ENCODE peak calls at places on chromosome 7, in four cellular contexts. Y, S, F and U are unnamed samples.

GRCh38 chr7:43764039-43764789 is 5.7 kb downstream of the BLVRA start:
- DNase-seq in S (peak; percentile 67), F (no peak), Y (peak; percentile 86), U (peak; percentile 73)

GRCh38 chr7:138030679-138031351 is 28.9 kb upstream of the CREB3L2 start:
- DNase-seq in F (no peak), S (no peak), Y (no peak), U (no peak)

GRCh38 chr7:140661124-140661523 is 11.6 kb upstream of the ADCK2 start:
- DNase-seq in S (no peak), Y (no peak), F (peak; percentile 31), U (no peak)

GRCh38 chr7:27198138-27198841 is 1.6 kb downstream of the HOXA13 start:
- DNase-seq in F (no peak), S (no peak), Y (no peak), U (no peak)

GRCh38 chr7:11988186-11988585 is 156.2 kb upstream of the THSD7A start:
- DNase-seq in F (no peak), S (no peak), Y (no peak), U (no peak)

GRCh38 chr7:519429-519973 is at the start of gene PDGFA:
- DNase-seq in Y (no peak), F (peak; percentile 39), S (no peak), U (peak; percentile 43)

GRCh38 chr7:108164342-108164741 is 34.2 kb upstream of the LAMB4 start:
- DNase-seq in Y (no peak), F (no peak), S (no peak), U (no peak)

GRCh38 chr7:132226046-132226590 is 350.2 kb downstream of the PLXNA4 start:
- DNase-seq in F (no peak), Y (no peak), S (no peak), U (no peak)

GRCh38 chr7:22444181-22444966 is 55.6 kb downstream of the STEAP1B start:
- DNase-seq in S (peak; percentile 66), F (no peak), Y (no peak), U (peak; percentile 67)

GRCh38 chr7:87886875-87887274 is 10.6 kb downstream of the DBF4 start:
- DNase-seq in S (no peak), F (peak; percentile 56), Y (no peak), U (no peak)

GRCh38 chr7:152178405-152179058 is 153.1 kb downstream of the GALNT11 start:
- DNase-seq in S (no peak), Y (no peak), F (no peak), U (no peak)

GRCh38 chr7:311131-311680 is 21.2 kb downstream of the FOXL3 start:
- DNase-seq in F (no peak), Y (peak; percentile 42), S (no peak), U (no peak)

GRCh38 chr7:142632291-142633134 is 116.8 kb upstream of the PRSS1 start:
- DNase-seq in Y (peak; percentile 51), F (peak; percentile 60), S (peak; percentile 23), U (peak; percentile 70)

GRCh38 chr7:120023494-120024167 is 249.3 kb upstream of the KCND2 start:
- DNase-seq in Y (no peak), F (peak; percentile 85), S (no peak), U (no peak)

GRCh38 chr7:124089621-124090020 is 56.8 kb upstream of the TMEM229A start:
- DNase-seq in F (no peak), S (no peak), Y (no peak), U (no peak)

GRCh38 chr7:133053321-133053891 is 28.5 kb downstream of the CHCHD3 start:
- DNase-seq in S (no peak), F (peak; percentile 97), Y (no peak), U (peak; percentile 10)

GRCh38 chr7:72335561-72336381 is 76.4 kb downstream of the CALN1 start:
- DNase-seq in F (no peak), Y (no peak), S (no peak), U (no peak)

GRCh38 chr7:105887569-105888199 is 11.3 kb upstream of the ATXN7L1 start:
- DNase-seq in Y (no peak), F (no peak), S (no peak), U (peak; percentile 58)

GRCh38 chr7:43487731-43488073 is 95.2 kb upstream of the STK17A start:
- DNase-seq in S (no peak), F (no peak), Y (no peak), U (no peak)

GRCh38 chr7:7100432-7100849 is 81.9 kb upstream of the C1GALT1 start:
- DNase-seq in S (peak; percentile 54), Y (no peak), F (no peak), U (no peak)

GRCh38 chr7:43033369-43033768 is 79.1 kb upstream of the HECW1 start:
- DNase-seq in F (no peak), S (no peak), Y (no peak), U (no peak)

GRCh38 chr7:33645096-33645495 is 260.2 kb upstream of the BMPER start:
- DNase-seq in Y (no peak), S (no peak), F (no peak), U (no peak)

GRCh38 chr7:91239772-91240171 is 24.5 kb upstream of the FZD1 start:
- DNase-seq in Y (no peak), F (no peak), S (no peak), U (no peak)

GRCh38 chr7:53812135-53812534 is 730.0 kb upstream of the VSTM2A start:
- DNase-seq in S (no peak), F (no peak), Y (no peak), U (no peak)

GRCh38 chr7:23570592-23571200 is 26.5 kb upstream of the CCDC126 start:
- DNase-seq in Y (peak; percentile 65), F (peak; percentile 76), S (peak; percentile 41), U (peak; percentile 77)

GRCh38 chr7:39609084-39609461 is 14.3 kb upstream of the RALA start:
- DNase-seq in Y (no peak), S (no peak), F (peak; percentile 83), U (no peak)

GRCh38 chr7:55964802-55965470 is 551 bp downstream of the NIPSNAP2 start:
- DNase-seq in F (peak; percentile 19), Y (peak; percentile 91), S (peak; percentile 44), U (peak; percentile 91)

GRCh38 chr7:44106311-44107065 is 2.3 kb downstream of the AEBP1 start:
- DNase-seq in S (no peak), Y (no peak), F (no peak), U (peak; percentile 14)

GRCh38 chr7:69598081-69598486 is at the start of gene AUTS2:
- DNase-seq in F (peak; percentile 43), S (peak; percentile 89), Y (peak; percentile 85), U (peak; percentile 75)

GRCh38 chr7:11760372-11760771 is 71.6 kb downstream of the THSD7A start:
- DNase-seq in S (no peak), F (no peak), Y (no peak), U (no peak)

GRCh38 chr7:127890726-127891125 is 140.5 kb downstream of the LRRC4 start:
- DNase-seq in Y (no peak), S (no peak), F (no peak), U (no peak)

GRCh38 chr7:101563933-101564777 is 64.9 kb downstream of the MYL10 start:
- DNase-seq in S (no peak), F (no peak), Y (no peak), U (no peak)

GRCh38 chr7:101563198-101563901 is 65.7 kb downstream of the MYL10 start:
- DNase-seq in F (no peak), S (no peak), Y (no peak), U (no peak)

GRCh38 chr7:101565601-101566209 is 63.4 kb downstream of the MYL10 start:
- DNase-seq in F (no peak), S (no peak), Y (no peak), U (no peak)

GRCh38 chr7:101564778-101565211 is 64.3 kb downstream of the MYL10 start:
- DNase-seq in S (no peak), F (no peak), Y (no peak), U (peak; percentile 77)

GRCh38 chr7:101567231-101567630 is 61.9 kb downstream of the MYL10 start:
- DNase-seq in Y (no peak), S (no peak), F (no peak), U (no peak)
- H3K9me3 ChIP-seq in Y (peaks cover 3% of the 10 kb centered on the region), S (peaks cover 20% of the 10 kb centered on the region), F (peaks cover 3% of the 10 kb centered on the region), U (peaks cover under 1% of the 10 kb centered on the region)

DNA sequence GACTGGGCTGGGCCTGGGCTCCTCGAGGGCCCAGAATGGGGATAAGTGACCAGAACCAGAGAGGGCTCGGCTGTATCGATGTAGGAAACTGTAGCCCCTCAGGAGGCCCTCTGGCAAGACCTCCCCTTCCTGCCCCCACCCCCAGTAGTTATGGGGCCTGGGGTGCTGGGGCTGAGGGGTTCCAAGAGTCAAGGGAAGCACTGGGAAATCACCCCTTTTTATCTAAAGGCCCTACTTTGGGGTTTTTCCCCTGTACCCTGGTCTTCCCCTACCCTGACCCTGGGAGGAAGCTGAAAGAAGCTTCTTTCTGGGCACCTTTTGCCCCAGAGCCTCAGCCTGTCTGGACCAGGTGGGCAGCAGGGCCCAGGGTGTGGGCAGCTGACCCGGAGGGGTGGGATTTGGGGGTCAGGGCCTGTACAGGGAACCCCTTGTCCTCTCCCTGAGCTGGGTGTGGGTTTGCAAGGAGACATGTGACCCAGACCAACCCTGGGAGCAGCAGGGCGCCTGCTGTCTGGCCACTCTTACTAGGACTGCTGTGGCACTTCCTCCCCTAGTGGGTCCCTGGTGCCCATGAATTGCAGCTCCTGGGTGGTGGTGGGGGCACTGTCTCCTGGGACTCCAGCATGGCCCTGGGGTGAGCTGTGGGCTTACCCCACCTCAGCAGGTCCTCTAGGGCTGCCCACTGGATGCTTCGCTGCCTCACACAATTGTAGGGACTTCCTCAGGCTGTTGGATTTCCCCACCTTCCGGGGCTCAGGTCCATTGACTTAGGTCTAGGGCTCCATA is 1.5 kb downstream of the IRF5 start:
- DNase-seq in F (no peak), S (no peak), Y (peak; percentile 75), U (peak; percentile 57)
- H3K4me3 ChIP-seq in F (no peak overlapping the region), S (peak overlapping the region; percentile 75), Y (peak overlapping the region; percentile 68), U (no peak overlapping the region)

DNA sequence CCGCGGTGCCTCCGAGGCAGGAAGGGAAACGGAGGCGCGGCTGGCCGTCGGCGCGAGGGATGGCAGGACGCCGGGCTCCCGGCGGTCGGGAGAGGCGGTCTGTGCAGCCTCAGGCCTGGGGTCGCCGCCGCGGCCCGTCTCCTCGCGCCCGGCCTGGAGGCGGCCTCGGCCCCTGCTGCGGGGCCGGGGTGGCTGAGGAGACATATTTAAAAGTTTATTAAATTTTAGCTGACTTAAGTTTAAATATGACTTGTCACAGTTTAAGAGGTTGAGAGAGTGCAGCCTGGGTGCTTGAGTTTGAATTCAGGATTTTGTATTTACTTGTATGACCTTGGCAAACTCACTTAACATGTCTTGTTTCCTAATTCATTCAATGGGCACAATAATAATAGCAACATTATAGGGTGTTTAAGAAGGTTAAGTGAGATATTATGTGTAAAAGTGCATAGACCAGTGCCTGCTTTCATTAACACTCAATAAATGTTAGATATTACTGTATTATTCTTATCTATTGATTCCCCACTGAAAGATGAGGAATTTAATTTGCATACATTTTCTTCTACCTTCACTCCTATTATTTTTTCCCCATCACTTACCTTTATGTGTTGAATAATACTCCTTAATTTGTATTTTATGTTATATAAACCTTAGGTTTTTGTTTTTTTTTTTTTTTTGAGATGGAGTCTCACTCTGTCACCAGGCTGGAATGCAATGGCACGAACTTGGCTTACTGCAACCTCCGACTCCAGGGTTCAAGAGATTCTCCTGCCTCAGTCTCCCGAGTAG is 718 bp downstream of the DYNC2I1 start:
- DNase-seq in S (no peak), Y (no peak), F (no peak), U (no peak)
- TF ChIP-seq CTCF in S (no peak), Y (no peak), F (no peak), U (no peak)

GRCh38 chr7:47239034-47239433 is 342.9 kb downstream of the TNS3 start:
- DNase-seq in Y (no peak), S (no peak), F (no peak), U (no peak)
- H3K9me3 ChIP-seq in Y (no peaks in the 10 kb centered on the region), S (no peaks in the 10 kb centered on the region), F (no peaks in the 10 kb centered on the region), U (no peaks in the 10 kb centered on the region)